ENCODE peak calls at places on chromosomes 7 and 10, in five cellular contexts. E is cardiac fibroblast, J is upper lobe of right lung, F is pancreas, B is endodermal cell. O is an unnamed sample.

GRCh38 chr10:72455889-72456588 is 101.3 kb upstream of the DNAJB12 start:
- DNase-seq in F (no peak), J (no peak), E (peak; percentile 35), B (peak; percentile 65), O (no peak)

GRCh38 chr10:75097666-75098285 is 13.7 kb upstream of the SAMD8 start:
- DNase-seq in E (peak; percentile 44), J (no peak), F (no peak), B (peak; percentile 80), O (no peak)

GRCh38 chr7:20228654-20229053 is 11.5 kb upstream of the MACC1 start:
- DNase-seq in E (no peak), B (no peak), J (no peak), F (no peak), O (no peak)

GRCh38 chr10:102261196-102261595 is 15.9 kb downstream of the GBF1 start:
- DNase-seq in F (no peak), E (no peak), J (no peak), B (no peak), O (no peak)

GRCh38 chr7:55144333-55144954 is 125.6 kb downstream of the EGFR start:
- DNase-seq in F (no peak), B (peak; percentile 87), J (no peak), E (no peak), O (no peak)

GRCh38 chr10:31887850-31888249 is 40.8 kb downstream of the ARHGAP12 start:
- DNase-seq in E (no peak), J (no peak), F (no peak), B (no peak), O (no peak)

GRCh38 chr7:87919875-87920274 is 14.2 kb upstream of the ADAM22 start:
- DNase-seq in B (no peak), J (no peak), E (no peak), F (no peak), O (no peak)

GRCh38 chr7:152868122-152869040 is 108.8 kb downstream of the ACTR3B start:
- DNase-seq in F (no peak), J (no peak), B (no peak), E (no peak), O (no peak)

GRCh38 chr10:8435186-8436055 is 380.9 kb downstream of the GATA3 start:
- DNase-seq in B (no peak), E (no peak), F (no peak), J (no peak), O (peak; percentile 62)

DNA sequence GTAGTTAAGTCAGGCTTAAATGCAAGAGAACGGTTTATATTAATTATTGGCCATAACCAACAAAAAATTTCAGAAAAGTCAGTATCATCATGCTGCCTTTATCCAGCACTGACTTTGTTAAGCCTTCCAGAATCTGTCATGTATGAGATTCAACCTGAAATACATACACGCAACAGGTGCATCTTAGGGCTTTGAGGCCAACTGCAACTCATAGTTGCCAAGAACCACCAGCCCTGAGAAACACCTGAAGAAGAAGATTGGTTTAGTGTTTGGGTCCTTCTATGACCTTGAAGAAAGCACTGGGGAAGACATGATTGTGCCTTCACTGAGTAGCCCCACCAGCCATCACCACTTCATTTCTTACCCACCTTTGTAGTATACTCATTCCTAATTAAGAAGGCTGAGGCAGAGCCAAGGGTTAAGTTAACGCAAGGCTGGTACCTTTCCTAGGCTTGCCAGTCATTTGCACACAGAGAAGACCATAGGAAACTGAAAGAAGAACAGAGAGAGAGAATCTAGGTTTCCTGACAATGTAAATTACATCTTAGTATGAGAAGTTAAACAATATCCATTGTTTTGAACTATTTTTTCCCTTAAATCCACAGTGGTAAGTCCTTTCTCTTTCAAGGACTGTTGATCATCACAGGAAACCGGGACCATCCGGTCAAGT is 200.1 kb upstream of the PRKCQ start:
- DNase-seq in J (no peak), E (no peak), B (no peak), F (no peak), O (no peak)
- H3K4me3 ChIP-seq in J (no peak overlapping the region), E (no peak overlapping the region), B (no peak overlapping the region), F (no peak overlapping the region), O (no peak overlapping the region)

DNA sequence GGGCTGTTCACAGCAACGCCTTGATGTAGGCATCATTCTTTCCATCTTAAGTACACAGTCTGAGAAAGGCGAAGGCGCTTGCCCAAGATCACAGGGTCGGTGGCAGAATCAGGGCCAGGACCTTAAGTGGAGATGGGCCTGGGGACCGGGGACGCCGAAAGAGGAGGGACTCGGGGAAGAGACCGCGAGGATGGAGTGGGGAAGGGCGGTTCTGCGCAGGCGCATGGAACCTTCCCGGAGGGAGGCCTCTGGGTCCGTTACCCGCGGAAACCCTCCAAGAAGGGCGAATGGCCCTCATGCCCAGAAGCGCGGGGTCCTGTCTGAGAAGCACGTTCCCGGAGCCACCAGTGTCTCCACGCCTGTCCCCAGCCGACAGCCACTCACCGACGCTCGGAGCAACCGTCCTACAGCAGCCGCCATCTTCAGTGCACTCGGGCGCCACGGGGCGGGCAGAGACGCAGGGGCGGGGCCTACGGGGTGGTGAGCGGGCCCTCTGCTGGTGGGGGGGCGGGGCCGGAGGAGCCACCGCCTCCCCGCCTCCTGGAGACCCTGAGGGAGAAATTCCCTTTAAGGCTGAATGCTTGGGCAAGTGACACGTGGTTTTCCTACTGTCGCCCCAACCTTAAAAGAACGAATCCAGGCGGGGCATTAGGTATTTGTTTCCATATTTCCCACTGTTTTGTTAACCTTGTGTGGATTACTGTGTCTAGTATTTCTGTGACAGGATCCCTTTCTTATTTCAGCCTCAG is at the start of gene PRDX3:
- DNase-seq in F (peak; percentile 91), J (peak; percentile 97), E (peak; percentile 92), B (peak; percentile 97), O (peak; percentile 99)
- TF ChIP-seq CTCF in F (no peak), J (peak; percentile 16), E (no peak), B (peak; percentile 21), O (no peak)

GRCh38 chr10:128049226-128050010 is 76.8 kb downstream of the MKI67 start:
- DNase-seq in F (no peak), J (no peak), B (no peak), E (no peak), O (no peak)
- H3K4me3 ChIP-seq in F (no peak overlapping the region), J (peak overlapping the region; percentile 52), B (no peak overlapping the region), E (no peak overlapping the region), O (no peak overlapping the region)

DNA sequence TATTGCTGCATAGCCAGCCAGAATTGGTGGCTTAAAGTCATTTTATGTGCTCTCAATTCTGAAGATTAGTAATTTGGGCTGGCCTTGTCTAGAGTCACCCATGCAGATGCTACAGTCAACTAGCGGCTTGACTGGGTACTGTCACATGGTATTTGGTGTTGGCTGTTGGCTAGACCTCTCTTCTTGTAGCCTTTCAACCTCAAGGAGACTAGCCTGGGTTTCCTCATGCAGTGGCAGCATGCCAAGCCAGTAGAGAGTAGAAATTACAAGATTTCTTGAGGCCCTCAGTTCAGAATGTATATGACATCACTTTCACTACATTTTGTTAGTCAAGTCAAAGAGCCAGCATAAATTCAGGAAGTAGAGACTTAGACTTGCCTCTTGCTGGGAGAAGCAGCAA is 3.7 kb upstream of the ZNF800 start:
- DNase-seq in B (peak; percentile 63), J (peak; percentile 73), E (peak; percentile 38), F (no peak), O (no peak)
- TF ChIP-seq CTCF in B (peak; percentile 53), J (no peak), E (peak; percentile 10), F (no peak), O (no peak)

GRCh38 chr7:79458796-79459195 is 5.3 kb upstream of the MAGI2 start:
- DNase-seq in B (no peak), E (no peak), J (no peak), F (no peak), O (no peak)
- H3K4me3 ChIP-seq in B (no peak overlapping the region), E (no peak overlapping the region), J (no peak overlapping the region), F (no peak overlapping the region), O (no peak overlapping the region)

DNA sequence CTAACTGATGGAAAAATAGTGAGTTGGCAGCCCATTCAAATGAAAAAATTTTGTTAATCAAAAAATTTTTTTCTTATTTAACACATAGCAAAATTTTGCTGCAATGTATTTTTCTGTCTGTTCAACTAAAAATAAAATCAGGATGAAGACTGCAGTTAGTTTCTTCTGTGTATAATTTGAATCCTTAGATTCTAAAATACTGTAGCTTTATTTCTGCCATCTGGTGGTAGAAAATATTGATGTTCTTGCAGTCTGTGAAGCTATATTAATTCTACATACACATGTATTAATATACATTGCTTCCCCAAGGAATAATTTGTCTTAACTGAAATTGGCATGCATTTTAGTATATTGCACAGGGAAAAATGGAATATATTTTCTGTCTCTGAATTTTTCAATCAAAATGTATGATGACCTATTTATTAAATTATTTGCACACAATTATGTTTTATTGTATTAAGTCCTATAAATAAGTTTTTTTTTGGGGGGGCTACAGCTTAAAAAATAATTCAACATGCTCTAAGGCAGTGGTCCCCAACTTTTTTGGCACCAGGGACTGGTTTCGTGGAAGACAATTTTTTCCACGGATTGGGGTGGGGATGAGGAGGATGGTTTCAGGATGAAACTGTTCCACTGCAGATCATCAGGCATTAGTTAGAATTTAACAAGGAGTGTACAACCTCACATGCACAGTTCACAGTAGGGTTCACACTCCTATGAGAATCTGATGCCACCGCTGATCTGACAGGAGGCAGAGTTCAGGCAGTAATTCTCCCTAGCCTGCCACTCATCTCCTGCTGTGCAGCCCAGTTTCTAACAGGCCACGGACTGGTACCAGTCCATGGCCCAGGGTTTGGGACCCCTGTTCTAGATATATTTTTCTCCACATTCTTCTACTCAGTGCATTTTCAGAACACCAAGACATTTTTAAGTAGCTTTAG is 119.4 kb downstream of the GNAT3 start:
- DNase-seq in B (no peak), J (no peak), F (no peak), E (peak; percentile 70), O (no peak)
- TF ChIP-seq CTCF in B (peak; percentile 74), J (peak; percentile 58), F (no peak), E (peak; percentile 41), O (no peak)

GRCh38 chr7:105284014-105284413 is 104.7 kb downstream of the SRPK2 start:
- DNase-seq in B (no peak), F (no peak), J (no peak), E (no peak), O (no peak)

GRCh38 chr7:105285118-105285874 is 103.4 kb downstream of the SRPK2 start:
- DNase-seq in F (no peak), E (no peak), J (no peak), B (peak; percentile 47), O (no peak)

GRCh38 chr7:105289704-105290103 is 99.0 kb downstream of the SRPK2 start:
- DNase-seq in E (no peak), F (no peak), J (no peak), B (no peak), O (no peak)
- H3K4me3 ChIP-seq in E (no peak overlapping the region), F (no peak overlapping the region), J (no peak overlapping the region), B (no peak overlapping the region), O (no peak overlapping the region)

GRCh38 chr10:30238836-30239235 is 110.2 kb downstream of the MTPAP start:
- DNase-seq in J (no peak), E (no peak), F (no peak), B (no peak), O (no peak)

DNA sequence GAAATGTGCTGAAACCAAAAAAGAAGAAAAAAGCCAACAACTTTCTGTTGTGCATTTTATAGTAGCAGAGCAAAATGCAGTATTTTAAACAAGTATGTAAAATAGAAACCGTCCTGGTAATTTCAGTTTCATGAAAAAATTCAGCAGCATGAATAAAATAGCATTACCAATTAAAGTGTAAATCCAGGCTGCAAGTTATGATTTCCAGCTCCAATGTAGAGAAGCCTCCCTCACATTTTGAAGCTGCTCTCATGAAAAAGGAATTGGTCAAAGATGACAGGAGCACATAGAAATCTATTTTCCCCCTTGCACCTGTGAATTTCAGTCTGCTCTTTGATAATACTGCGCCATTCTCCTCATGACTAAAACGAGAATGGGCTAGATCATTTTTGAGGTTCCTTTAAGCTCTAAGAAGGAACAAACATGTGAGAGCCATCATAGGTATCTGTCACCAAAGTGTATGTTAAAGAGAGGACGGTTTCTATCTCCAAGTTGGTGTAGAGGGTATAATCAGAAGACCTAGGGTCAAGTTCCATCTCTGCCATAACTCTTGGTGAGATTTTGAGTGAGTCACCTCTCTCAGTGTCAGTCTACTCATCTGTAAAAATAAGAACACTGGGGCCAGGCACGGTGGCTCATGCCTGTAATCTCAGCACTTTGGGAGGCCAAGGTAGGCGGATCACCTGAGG is 107.5 kb downstream of the MTPAP start:
- DNase-seq in E (no peak), B (no peak), F (no peak), J (no peak), O (no peak)
- TF ChIP-seq CTCF in E (no peak), B (no peak), F (no peak), J (no peak), O (no peak)